ENCODE peak calls at places on chromosome 19, in nine cellular contexts. Y, C, L, S, A, D, B, K and I are unnamed samples.

GRCh38 chr19:45681391-45682015 is 10.2 kb downstream of the SNRPD2 start:
- DNase-seq in A (no peak), D (peak; percentile 56), B (peak; percentile 72), C (peak; percentile 71), K (peak; percentile 94), Y (peak; percentile 97), L (peak; percentile 76), S (peak; percentile 73), I (peak; percentile 88)

GRCh38 chr19:9935409-9936062 is 779 bp downstream of the OLFM2 start:
- DNase-seq in A (no peak), K (no peak), C (no peak), S (peak; percentile 40), B (no peak), D (no peak), Y (no peak), L (no peak), I (no peak)

GRCh38 chr19:3803114-3803888 is 17.1 kb upstream of the MATK start:
- DNase-seq in K (no peak), B (no peak), C (no peak), L (no peak), Y (no peak), A (no peak), D (no peak), S (no peak), I (no peak)

GRCh38 chr19:47729799-47730520 is 15.4 kb upstream of the NOP53 start:
- DNase-seq in D (peak; percentile 63), A (no peak), S (no peak), K (peak; percentile 91), Y (peak; percentile 84), B (peak; percentile 23), L (no peak), C (no peak), I (peak; percentile 90)

GRCh38 chr19:55090564-55090963 is 14.9 kb downstream of the EPS8L1 start:
- DNase-seq in K (no peak), C (no peak), L (no peak), Y (no peak), A (no peak), B (no peak), S (no peak), D (no peak), I (no peak)

GRCh38 chr19:5800361-5801270 is 4.3 kb upstream of the NRTN start:
- DNase-seq in Y (no peak), B (no peak), D (no peak), S (no peak), L (no peak), K (no peak), C (no peak), A (no peak), I (no peak)

GRCh38 chr19:19606021-19606420 is 12.5 kb downstream of the PBX4 start:
- DNase-seq in Y (no peak), B (no peak), S (no peak), D (no peak), C (peak; percentile 82), K (peak; percentile 67), L (no peak), A (no peak), I (no peak)

GRCh38 chr19:50897191-50897607 is 14.0 kb downstream of the KLK4 start:
- DNase-seq in L (no peak), B (no peak), S (no peak), C (no peak), D (no peak), A (no peak), Y (no peak), K (no peak), I (no peak)

GRCh38 chr19:9836021-9836420 is 903 bp downstream of the PIN1 start:
- DNase-seq in A (no peak), C (no peak), D (no peak), K (no peak), L (no peak), B (no peak), S (no peak), Y (no peak), I (no peak)

GRCh38 chr19:7900401-7900870 is 3.2 kb upstream of the MAP2K7 start:
- DNase-seq in B (no peak), A (no peak), C (no peak), S (no peak), K (no peak), Y (no peak), L (no peak), D (no peak), I (no peak)

GRCh38 chr19:52464798-52465470 is 11.6 kb downstream of the ZNF578 start:
- DNase-seq in S (no peak), Y (peak; percentile 24), L (no peak), B (no peak), K (peak; percentile 22), C (peak; percentile 2), A (no peak), D (no peak), I (no peak)

GRCh38 chr19:42693760-42694350 is 46.4 kb downstream of the PSG3 start:
- DNase-seq in A (peak; percentile 2), L (peak; percentile 9), D (no peak), Y (peak; percentile 53), C (peak; percentile 41), B (peak; percentile 11), K (peak; percentile 60), S (no peak), I (no peak)

GRCh38 chr19:5153601-5154128 is 184.8 kb downstream of the KDM4B start:
- DNase-seq in D (no peak), K (no peak), Y (no peak), A (no peak), C (no peak), S (no peak), B (no peak), L (no peak), I (no peak)

GRCh38 chr19:52138614-52139290 is 986 bp downstream of the ZNF616 start:
- DNase-seq in S (peak; percentile 70), L (peak; percentile 7), Y (peak; percentile 78), D (no peak), K (peak; percentile 15), C (no peak), B (peak; percentile 74), A (no peak), I (no peak)

GRCh38 chr19:34731019-34731829 is 2.8 kb upstream of the ZNF181 start:
- DNase-seq in B (no peak), S (no peak), L (no peak), K (no peak), Y (no peak), A (no peak), D (no peak), C (no peak), I (no peak)

GRCh38 chr19:47324502-47324901 is 7.5 kb upstream of the C5AR2 start:
- DNase-seq in C (no peak), A (no peak), B (no peak), D (no peak), S (no peak), Y (no peak), L (no peak), K (no peak), I (no peak)

GRCh38 chr19:7731218-7731595 is 703 bp downstream of the CLEC4G start:
- DNase-seq in A (no peak), C (no peak), Y (no peak), S (no peak), B (no peak), D (no peak), K (no peak), L (no peak), I (peak; percentile 58)

GRCh38 chr19:10501971-10502523 is 1.1 kb downstream of the KEAP1 start:
- DNase-seq in L (peak; percentile 63), D (peak; percentile 55), K (peak; percentile 78), Y (peak; percentile 60), C (no peak), S (peak; percentile 88), B (peak; percentile 34), A (no peak), I (peak; percentile 84)

GRCh38 chr19:53076984-53077383 is 26.2 kb downstream of the ZNF160 start:
- DNase-seq in Y (peak; percentile 94), A (no peak), B (peak; percentile 23), L (no peak), D (no peak), S (no peak), K (no peak), C (no peak), I (no peak)